ENCODE peak calls at places on chromosomes 4 and X, in four cellular contexts. B, P, Q and W are unnamed samples.

GRCh38 chrX:123859828-123860505 is at the start of gene XIAP:
- DNase-seq in Q (peak), B (peak), P (peak), W (peak)

GRCh38 chrX:110086916-110087484 is 84.1 kb downstream of the TMEM164 start:
- DNase-seq in P (no peak), Q (peak), B (peak), W (peak)

GRCh38 chr4:184803884-184804283 is 21.9 kb downstream of the ACSL1 start:
- DNase-seq in B (no peak), P (no peak), Q (no peak), W (no peak)

GRCh38 chr4:8095956-8096689 is 62.5 kb downstream of the ABLIM2 start:
- DNase-seq in P (no peak), Q (no peak), B (no peak), W (no peak)

GRCh38 chr4:41400296-41400695 is 137.7 kb upstream of the LIMCH1 start:
- DNase-seq in Q (no peak), B (no peak), P (no peak), W (no peak)

GRCh38 chr4:126705271-126705670 is 927.5 kb upstream of the INTU start:
- DNase-seq in B (no peak), Q (no peak), P (no peak), W (no peak)

GRCh38 chr4:168408620-168409019 is 71.7 kb downstream of the DDX60L start:
- DNase-seq in Q (peak), B (peak), P (no peak), W (peak)

GRCh38 chr4:15612136-15612535 is 43.0 kb downstream of the FBXL5 start:
- DNase-seq in B (no peak), Q (no peak), P (no peak), W (no peak)

GRCh38 chrX:1075156-1075555 is 137.3 kb downstream of the CRLF2 start:
- DNase-seq in P (no peak), B (no peak), Q (no peak), W (no peak)

GRCh38 chr4:87141428-87141827 is 79.0 kb downstream of the KLHL8 start:
- DNase-seq in P (no peak), Q (no peak), B (no peak), W (no peak)

GRCh38 chrX:51395807-51396728 is 63.4 kb downstream of the NUDT10 start:
- DNase-seq in P (peak), Q (no peak), B (no peak), W (no peak)

GRCh38 chr4:76211769-76212168 is 1.9 kb downstream of the SCARB2 start:
- DNase-seq in B (no peak), P (no peak), Q (no peak), W (no peak)

GRCh38 chrX:9291666-9292065 is 173.2 kb upstream of the TBL1X start:
- DNase-seq in P (no peak), Q (no peak), B (no peak), W (no peak)

GRCh38 chr4:58261526-58261925 is 1151.3 kb upstream of the IGFBP7 start:
- DNase-seq in Q (peak), P (no peak), B (no peak), W (no peak)

GRCh38 chrX:77953708-77954107 is 15.7 kb downstream of the PGAM4 start:
- DNase-seq in B (no peak), P (no peak), Q (no peak), W (peak)

GRCh38 chr4:83036991-83037390 is 2.0 kb downstream of the COPS4 start:
- DNase-seq in Q (no peak), B (no peak), P (no peak), W (no peak)

GRCh38 chr4:68951078-68951805 is at the start of gene UGT2A3:
- DNase-seq in P (no peak), Q (peak), B (no peak), W (no peak)

GRCh38 chr4:107854326-107855030 is 29.7 kb downstream of the SGMS2 start:
- DNase-seq in Q (no peak), P (no peak), B (no peak), W (peak)

GRCh38 chrX:18927558-18927957 is 56.4 kb downstream of the PHKA2 start:
- DNase-seq in B (no peak), Q (no peak), P (no peak), W (no peak)

GRCh38 chrX:35665311-35665710 is 132.8 kb upstream of the MAGEB16 start:
- DNase-seq in Q (no peak), P (no peak), B (no peak), W (no peak)

GRCh38 chr4:163385466-163385865 is 41.8 kb downstream of the NPY5R start:
- DNase-seq in Q (no peak), B (no peak), P (no peak), W (peak)

GRCh38 chr4:47930971-47931804 is 16.8 kb upstream of the NFXL1 start:
- DNase-seq in P (no peak), B (peak), Q (no peak), W (no peak)

GRCh38 chr4:5787311-5787710 is 76.3 kb downstream of the EVC start:
- DNase-seq in Q (no peak), B (no peak), P (no peak), W (no peak)

GRCh38 chr4:82785248-82786003 is 13.2 kb downstream of the SCD5 start:
- DNase-seq in B (peak), P (no peak), Q (peak), W (peak)

GRCh38 chrX:135060697-135061096 is 8.8 kb upstream of the RTL8A start:
- DNase-seq in Q (no peak), P (no peak), B (no peak), W (no peak)

GRCh38 chrX:148620023-148620422 is 119.6 kb downstream of the AFF2 start:
- DNase-seq in B (no peak), P (no peak), Q (no peak), W (no peak)

GRCh38 chrX:22165732-22166457 is 106.8 kb upstream of the CBLL2 start:
- DNase-seq in P (no peak), Q (no peak), B (peak), W (peak)